ENCODE peak calls at places on chromosomes 16 and 17, in nine cellular contexts. L is uterus; G is GM12865; V is body of pancreas; N is mucosa of descending colon; M is endothelial cell; P is fibroblast of pulmonary artery; E is CD8-positive, alpha-beta T cell; F is left ventricle myocardium inferior. J is an unnamed sample.

GRCh38 chr17:79648181-79648831 is 37.5 kb upstream of the RBFOX3 start:
- DNase-seq in N (no peak), P (no peak), E (no peak), V (no peak), G (no peak), L (peak; percentile 9), M (no peak), F (no peak), J (no peak)

GRCh38 chr16:1526608-1527555 is 6.6 kb upstream of the TMEM204 start:
- DNase-seq in E (no peak), P (no peak), M (no peak), F (no peak), N (no peak), L (no peak), G (no peak), V (no peak), J (no peak)

GRCh38 chr16:11636172-11636721 is 32.0 kb upstream of the SNN start:
- DNase-seq in G (no peak), P (no peak), F (no peak), L (no peak), N (no peak), M (no peak), V (peak; percentile 89), E (no peak), J (no peak)

GRCh38 chr16:55444754-55445485 is 34.1 kb upstream of the MMP2 start:
- DNase-seq in P (no peak), E (no peak), F (peak; percentile 45), M (no peak), G (peak; percentile 18), V (peak; percentile 68), N (no peak), L (no peak), J (no peak)

GRCh38 chr16:85862476-85863383 is 36.2 kb upstream of the IRF8 start:
- DNase-seq in M (no peak), V (no peak), N (no peak), F (no peak), E (no peak), L (no peak), P (no peak), G (no peak), J (no peak)

GRCh38 chr17:49667854-49668253 is 10.0 kb downstream of the SPOP start:
- DNase-seq in G (no peak), P (no peak), F (no peak), V (no peak), M (no peak), E (no peak), N (no peak), L (no peak), J (no peak)

GRCh38 chr17:79799538-79800324 is 2.9 kb upstream of the CBX8 start:
- DNase-seq in G (no peak), M (no peak), P (no peak), E (no peak), L (no peak), V (no peak), N (peak; percentile 40), F (no peak), J (no peak)

GRCh38 chr17:46042248-46042647 is 43.2 kb downstream of the STH start:
- DNase-seq in G (no peak), M (no peak), N (no peak), L (no peak), P (no peak), F (no peak), E (no peak), V (peak; percentile 19), J (no peak)

GRCh38 chr16:14672403-14672971 is 21.6 kb downstream of the PLA2G10 start:
- DNase-seq in M (no peak), G (peak; percentile 81), P (no peak), L (no peak), F (no peak), N (peak; percentile 47), V (peak; percentile 66), E (no peak), J (no peak)

GRCh38 chr17:58703137-58703846 is 10.9 kb downstream of the RAD51C start:
- DNase-seq in N (no peak), E (no peak), F (no peak), P (peak; percentile 82), L (no peak), G (peak; percentile 27), M (no peak), V (no peak), J (no peak)

GRCh38 chr17:40366861-40367518 is 2.5 kb upstream of the GJD3 start:
- DNase-seq in N (no peak), L (no peak), F (no peak), G (no peak), V (no peak), M (no peak), P (no peak), E (no peak), J (no peak)

GRCh38 chr16:57333402-57333801 is 25.2 kb upstream of the CCL22 start:
- DNase-seq in L (no peak), E (no peak), M (no peak), G (no peak), N (no peak), F (no peak), P (no peak), V (no peak), J (no peak)

GRCh38 chr17:19771971-19772630 is 24.0 kb upstream of the ALDH3A1 start:
- DNase-seq in E (peak; percentile 6), G (peak; percentile 50), L (no peak), M (no peak), N (no peak), V (no peak), P (no peak), F (no peak), J (no peak)

GRCh38 chr17:48624544-48625501 is 1.3 kb downstream of the HOXB9 start:
- DNase-seq in F (no peak), P (no peak), M (no peak), N (peak; percentile 75), E (no peak), V (no peak), L (no peak), G (no peak), J (no peak)

GRCh38 chr16:49811630-49812334 is 44.1 kb downstream of the ZNF423 start:
- DNase-seq in E (no peak), N (no peak), P (no peak), M (no peak), V (peak; percentile 68), F (no peak), L (no peak), G (no peak), J (no peak)

GRCh38 chr16:49809561-49809960 is 46.4 kb downstream of the ZNF423 start:
- DNase-seq in L (no peak), F (no peak), M (no peak), N (no peak), G (no peak), P (no peak), V (no peak), E (no peak), J (no peak)

GRCh38 chr16:49810769-49811315 is 45.1 kb downstream of the ZNF423 start:
- DNase-seq in G (no peak), P (no peak), L (no peak), V (no peak), N (no peak), M (no peak), E (no peak), F (no peak), J (no peak)

GRCh38 chr16:49809112-49809511 is 46.8 kb downstream of the ZNF423 start:
- DNase-seq in E (no peak), L (no peak), P (no peak), N (no peak), V (no peak), G (no peak), M (no peak), F (no peak), J (no peak)
- TF ChIP-seq CTCF in E (no peak), L (no peak), P (no peak), N (no peak), V (no peak), G (no peak), M (no peak), F (no peak), J (no peak)

GRCh38 chr17:9162275-9162985 is 141.1 kb downstream of the NTN1 start:
- DNase-seq in E (no peak), L (no peak), M (no peak), N (no peak), P (no peak), G (peak; percentile 5), V (no peak), F (no peak), J (no peak)
- TF ChIP-seq CTCF in E (no peak), L (no peak), M (peak; percentile 23), N (no peak), P (no peak), G (no peak), V (no peak), F (peak; percentile 13), J (no peak)

GRCh38 chr16:20363191-20363590 is 10.7 kb upstream of the UMOD start:
- DNase-seq in F (no peak), L (no peak), P (no peak), E (no peak), N (no peak), G (no peak), V (peak; percentile 54), M (no peak), J (no peak)

GRCh38 chr16:20355114-20355782 is 2.7 kb upstream of the UMOD start:
- DNase-seq in M (no peak), V (no peak), G (no peak), N (no peak), L (no peak), F (no peak), P (no peak), E (no peak), J (no peak)

GRCh38 chr16:20364051-20364450 is 11.5 kb upstream of the UMOD start:
- DNase-seq in V (no peak), M (no peak), G (no peak), N (no peak), F (no peak), L (no peak), P (no peak), E (no peak), J (no peak)

DNA sequence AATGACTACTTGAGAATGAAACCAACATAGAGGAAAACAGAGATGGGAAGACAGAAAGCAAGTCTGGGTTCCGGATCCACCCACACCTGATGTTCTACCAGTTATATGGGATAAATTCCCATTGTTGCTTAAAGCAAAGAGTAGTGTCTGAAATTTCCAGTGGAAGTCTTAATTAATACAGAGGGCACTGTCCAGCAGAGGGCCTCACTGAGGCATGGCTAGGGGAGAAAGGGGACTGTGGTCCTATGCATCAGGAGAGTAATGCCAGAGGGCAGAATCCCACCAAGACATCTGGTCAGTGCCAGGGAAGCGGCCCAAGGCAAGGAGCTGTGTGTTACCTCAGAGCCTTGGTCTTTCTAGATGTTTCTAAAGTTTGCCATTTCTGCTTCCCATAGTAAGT is 7.5 kb upstream of the UMOD start:
- DNase-seq in P (no peak), V (peak; percentile 53), N (no peak), G (no peak), F (no peak), L (no peak), E (no peak), M (peak; percentile 46), J (no peak)
- TF ChIP-seq CTCF in P (no peak), V (peak; percentile 55), N (no peak), G (no peak), F (no peak), L (no peak), E (no peak), M (peak; percentile 32), J (no peak)

DNA sequence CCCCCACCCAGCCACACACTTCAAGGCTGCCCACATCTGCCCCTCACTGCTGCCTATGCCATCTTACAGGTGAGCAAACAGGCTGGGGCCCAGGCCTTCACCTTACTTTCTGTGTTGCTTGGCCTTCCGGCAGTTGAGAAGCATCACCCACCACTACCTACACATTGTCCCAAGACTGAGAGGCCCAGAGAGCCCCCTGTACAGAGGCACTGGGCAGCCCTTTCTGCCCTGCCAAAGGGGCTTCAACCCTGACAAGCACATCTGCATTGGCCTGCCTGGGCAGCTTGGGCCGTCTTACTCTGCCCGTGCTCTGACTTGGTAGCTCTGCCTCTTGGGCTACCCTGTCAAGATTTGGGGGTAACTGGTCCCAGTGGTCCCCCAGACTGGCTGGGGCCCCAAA is 1.2 kb downstream of the MIEF2 start:
- DNase-seq in G (no peak), L (no peak), E (no peak), N (no peak), F (no peak), V (no peak), P (no peak), M (no peak), J (no peak)
- TF ChIP-seq CTCF in G (no peak), L (no peak), E (no peak), N (no peak), F (no peak), V (no peak), P (no peak), M (no peak), J (no peak)